ENCODE peak calls at places on chromosomes 13 and 19, in five cellular contexts. P is kidney epithelial cell, D is psoas muscle, Q is coronary artery, N is adrenal gland. M is an unnamed sample.

GRCh38 chr13:114115191-114115671 is 17.2 kb downstream of the RASA3 start:
- DNase-seq in P (peak; percentile 77), D (peak; percentile 48), Q (no peak), N (peak; percentile 45), M (peak; percentile 59)

GRCh38 chr13:76887070-76887563 is 912 bp upstream of the KCTD12 start:
- DNase-seq in P (no peak), D (no peak), Q (no peak), N (no peak), M (no peak)

GRCh38 chr19:58492265-58492664 is 16.1 kb downstream of the ZNF446 start:
- DNase-seq in P (no peak), D (no peak), Q (no peak), N (no peak), M (no peak)

GRCh38 chr13:99371956-99372355 is 64.8 kb upstream of the GPR183 start:
- DNase-seq in P (no peak), D (no peak), Q (peak; percentile 62), N (no peak), M (no peak)

GRCh38 chr13:82076421-82076820 is 1735.5 kb upstream of the SPRY2 start:
- DNase-seq in P (no peak), D (no peak), Q (no peak), N (no peak), M (no peak)

GRCh38 chr19:21084343-21084742 is 2.3 kb downstream of the ZNF714 start:
- DNase-seq in P (peak; percentile 77), D (no peak), Q (no peak), N (no peak), M (peak; percentile 77)

GRCh38 chr19:29966594-29967249 is 24.7 kb downstream of the URI1 start:
- DNase-seq in P (no peak), D (no peak), Q (no peak), N (no peak), M (no peak)

GRCh38 chr13:99686944-99687382 is 185.7 kb downstream of the TM9SF2 start:
- DNase-seq in P (no peak), D (no peak), Q (no peak), N (no peak), M (no peak)

GRCh38 chr13:85367887-85368286 is 431.3 kb downstream of the SLITRK6 start:
- DNase-seq in P (no peak), D (no peak), Q (no peak), N (no peak), M (no peak)

GRCh38 chr13:52845766-52846566 is 2.5 kb downstream of the PCDH8 start:
- DNase-seq in P (no peak), D (peak; percentile 22), Q (no peak), N (no peak), M (no peak)

GRCh38 chr13:21689097-21689496 is 18.2 kb downstream of the FGF9 start:
- DNase-seq in P (no peak), D (no peak), Q (no peak), N (no peak), M (no peak)

GRCh38 chr13:84455143-84455905 is 573.0 kb upstream of the SLITRK1 start:
- DNase-seq in P (no peak), D (no peak), Q (no peak), N (no peak), M (no peak)

GRCh38 chr19:32351807-32352630 is 6.6 kb downstream of the ZNF507 start:
- DNase-seq in P (no peak), D (no peak), Q (no peak), N (no peak), M (no peak)

GRCh38 chr19:5024282-5024681 is 55.4 kb downstream of the KDM4B start:
- DNase-seq in P (no peak), D (peak; percentile 65), Q (no peak), N (no peak), M (no peak)

GRCh38 chr13:39656325-39656677 is 839 bp downstream of the COG6 start:
- DNase-seq in P (no peak), D (no peak), Q (no peak), N (no peak), M (no peak)

GRCh38 chr13:30892966-30893365 is 13.1 kb upstream of the MEDAG start:
- DNase-seq in P (no peak), D (peak; percentile 81), Q (peak; percentile 76), N (peak; percentile 51), M (no peak)

GRCh38 chr13:110529522-110530311 is 31.8 kb downstream of the RAB20 start:
- DNase-seq in P (no peak), D (no peak), Q (no peak), N (no peak), M (no peak)

GRCh38 chr13:46728777-46729176 is 68.2 kb downstream of the ESD start:
- DNase-seq in P (no peak), D (no peak), Q (no peak), N (no peak), M (no peak)

GRCh38 chr19:29510701-29511265 is 15.0 kb upstream of the VSTM2B start:
- DNase-seq in P (no peak), D (no peak), Q (no peak), N (no peak), M (no peak)

GRCh38 chr19:33703438-33703750 is 81.6 kb downstream of the CHST8 start:
- DNase-seq in P (no peak), D (no peak), Q (no peak), N (no peak), M (no peak)
- TF ChIP-seq CTCF in P (no peak), D (no peak), Q (no peak), N (no peak), M (no peak)

GRCh38 chr19:17389957-17390664 is 3.9 kb downstream of the CCDC194 start:
- DNase-seq in P (no peak), D (no peak), Q (no peak), N (no peak), M (no peak)
- H3K4me3 ChIP-seq in P (peak overlapping the region; percentile 47), D (peak overlapping the region; percentile 52), Q (peak overlapping the region; percentile 72), N (peak overlapping the region; percentile 20), M (peak overlapping the region; percentile 57)

GRCh38 chr19:1214862-1215731 is 9.5 kb downstream of the STK11 start:
- DNase-seq in P (no peak), D (peak; percentile 80), Q (peak; percentile 93), N (peak; percentile 92), M (no peak)
- TF ChIP-seq CTCF in P (no peak), D (no peak), Q (no peak), N (no peak), M (no peak)

GRCh38 chr19:35745328-35746086 is at the start of the genes PSENEN and U2AF1L4:
- DNase-seq in P (peak; percentile 98), D (peak; percentile 97), Q (peak; percentile 98), N (peak; percentile 99), M (peak; percentile 92)

GRCh38 chr19:35746087-35746462 is 624 bp downstream of the PSENEN start:
- DNase-seq in P (no peak), D (no peak), Q (no peak), N (no peak), M (no peak)

GRCh38 chr19:35748106-35749020 is at the start of gene LIN37:
- DNase-seq in P (peak; percentile 96), D (peak; percentile 100), Q (peak; percentile 100), N (peak; percentile 99), M (peak; percentile 97)

GRCh38 chr19:35744688-35745327 is 410 bp downstream of the U2AF1L4 start:
- DNase-seq in P (peak; percentile 85), D (peak; percentile 95), Q (peak; percentile 98), N (peak; percentile 98), M (peak; percentile 70)

DNA sequence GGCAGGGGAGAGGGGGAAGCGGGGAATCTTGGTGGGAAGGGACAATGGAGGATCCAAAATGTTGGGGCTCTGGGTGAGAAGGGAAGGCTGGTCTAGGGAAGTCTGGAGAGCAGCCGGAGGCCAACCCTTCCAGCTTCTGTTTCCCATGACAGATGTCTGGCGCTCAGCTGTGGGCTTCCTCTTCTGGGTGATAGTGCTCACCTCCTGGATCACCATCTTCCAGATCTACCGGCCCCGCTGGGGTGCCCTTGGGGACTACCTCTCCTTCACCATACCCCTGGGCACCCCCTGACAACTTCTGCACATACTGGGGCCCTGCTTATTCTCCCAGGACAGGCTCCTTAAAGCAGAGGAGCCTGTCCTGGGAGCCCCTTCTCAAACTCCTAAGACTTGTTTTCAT is 1.1 kb downstream of the PSENEN start:
- DNase-seq in P (no peak), D (no peak), Q (no peak), N (no peak), M (no peak)
- H3K4me3 ChIP-seq in P (no peak overlapping the region), D (peak overlapping the region; percentile 89), Q (peak overlapping the region; percentile 87), N (no peak overlapping the region), M (peak overlapping the region; percentile 91)

DNA sequence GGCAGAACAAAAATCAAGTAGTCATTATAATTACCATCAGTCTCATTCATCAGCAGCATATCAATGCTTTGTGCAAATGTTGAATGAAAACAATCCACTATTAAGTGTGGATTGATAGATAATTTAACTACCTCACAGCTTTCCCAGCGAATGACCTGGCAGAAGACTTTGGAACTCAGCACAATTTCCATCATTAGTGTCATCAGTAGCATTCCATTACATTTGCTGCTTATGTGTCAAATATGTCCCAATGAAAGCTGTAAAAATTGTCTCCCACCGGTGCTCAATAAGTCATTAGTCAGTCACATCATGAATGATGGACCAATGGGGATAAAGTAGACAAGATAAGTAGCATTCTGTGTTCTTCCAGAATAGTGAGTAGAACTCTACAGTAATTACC is 1513.5 kb upstream of the PRR20A start:
- DNase-seq in P (no peak), D (no peak), Q (no peak), N (no peak), M (no peak)
- TF ChIP-seq CTCF in P (no peak), D (no peak), Q (no peak), N (no peak), M (no peak)

GRCh38 chr19:10519421-10519820 is 2.2 kb upstream of the S1PR5 start:
- DNase-seq in P (no peak), D (no peak), Q (no peak), N (no peak), M (no peak)

GRCh38 chr19:10517361-10517759 is at the start of gene S1PR5:
- DNase-seq in P (no peak), D (no peak), Q (no peak), N (no peak), M (no peak)

GRCh38 chr19:10517760-10518443 is 655 bp upstream of the S1PR5 start:
- DNase-seq in P (no peak), D (no peak), Q (no peak), N (peak; percentile 38), M (no peak)

GRCh38 chr19:10516671-10517286 is 468 bp downstream of the S1PR5 start:
- DNase-seq in P (no peak), D (no peak), Q (no peak), N (no peak), M (no peak)

DNA sequence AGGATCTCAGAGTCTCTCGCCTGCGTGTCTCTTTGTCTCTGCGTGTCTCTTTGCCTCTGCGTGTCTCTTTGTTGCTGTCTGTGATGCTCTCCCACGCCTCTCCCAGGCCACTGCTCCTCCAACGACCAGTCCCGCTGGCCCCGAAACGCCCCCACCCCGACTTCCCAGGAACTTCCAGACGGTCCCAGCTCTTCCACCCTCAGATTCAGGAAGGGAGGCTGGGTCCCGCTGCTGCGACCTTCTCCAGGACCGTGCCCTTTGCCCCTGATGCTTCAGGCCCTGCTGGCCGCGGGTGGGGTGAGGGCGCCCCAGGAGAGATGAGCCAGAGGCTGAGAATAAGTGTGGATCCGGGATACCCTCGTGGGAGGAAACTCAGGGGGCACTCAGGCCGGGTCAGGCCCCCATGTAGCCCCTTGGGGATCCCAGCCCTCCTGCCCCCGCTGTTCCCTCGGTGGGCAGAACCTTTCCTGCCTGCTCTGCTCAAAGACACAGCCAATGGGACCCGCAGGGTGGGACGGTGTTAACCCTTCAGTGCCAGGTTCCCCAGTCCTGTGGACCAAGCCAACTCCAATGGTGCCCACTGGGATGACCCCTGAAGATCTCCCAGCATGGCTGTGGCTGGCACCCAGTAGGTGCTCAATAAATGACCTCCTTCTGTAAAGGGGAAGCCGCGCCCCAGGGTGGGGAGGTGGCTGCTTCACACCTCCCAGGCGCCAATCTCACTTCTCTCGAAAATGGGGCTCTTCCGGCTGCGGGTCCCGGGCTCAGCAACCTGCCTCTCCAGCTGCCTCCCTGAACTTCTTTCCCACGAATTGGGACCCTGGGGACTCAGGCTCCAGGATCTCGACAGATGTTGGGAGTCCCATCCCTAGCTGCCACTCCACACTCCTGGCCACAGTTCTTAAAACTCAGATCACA is 1.5 kb upstream of the S1PR5 start:
- DNase-seq in P (no peak), D (no peak), Q (no peak), N (no peak), M (no peak)
- H3K4me3 ChIP-seq in P (no peak overlapping the region), D (no peak overlapping the region), Q (peak overlapping the region; percentile 64), N (no peak overlapping the region), M (no peak overlapping the region)